ENCODE peak calls at places on chromosomes 3 and 15, in four cellular contexts. P is heart left ventricle, V is right lobe of liver, I is cardiac muscle cell. J is an unnamed sample. For H3K9me3, the result is how much of the 10 kb centered on the place peaks cover.

GRCh38 chr3:197312431-197312830 is 14.0 kb upstream of the DLG1 start:
- DNase-seq in V (no peak), I (no peak), P (no peak), J (no peak)

GRCh38 chr3:153901152-153901551 is 220.0 kb upstream of the ARHGEF26 start:
- DNase-seq in P (no peak), I (no peak), V (no peak), J (no peak)

GRCh38 chr3:12195231-12195630 is 36.5 kb upstream of the TIMP4 start:
- DNase-seq in I (no peak), V (no peak), P (no peak), J (no peak)

GRCh38 chr15:39581501-39582285 is 814 bp downstream of the THBS1 start:
- DNase-seq in I (peak), P (peak), V (peak), J (no peak)

GRCh38 chr3:76702676-76703075 is 337.2 kb upstream of the ROBO2 start:
- DNase-seq in P (no peak), I (no peak), V (no peak), J (no peak)

GRCh38 chr3:52490938-52491526 is 4.1 kb upstream of the STAB1 start:
- DNase-seq in I (peak), P (peak), V (no peak), J (no peak)

GRCh38 chr15:34837246-34838016 is 42.1 kb upstream of the ACTC1 start:
- DNase-seq in V (no peak), I (peak), P (no peak), J (no peak)

GRCh38 chr3:32189693-32190092 is 48.8 kb upstream of the CMTM8 start:
- DNase-seq in V (no peak), I (no peak), P (no peak), J (no peak)

GRCh38 chr3:160370987-160371857 is 27.8 kb downstream of the IFT80 start:
- DNase-seq in V (no peak), I (no peak), P (no peak), J (no peak)

GRCh38 chr3:36147934-36148333 is 232.4 kb upstream of the STAC start:
- DNase-seq in I (no peak), P (no peak), V (no peak), J (no peak)

GRCh38 chr3:138463724-138464489 is 29.5 kb downstream of the ESYT3 start:
- DNase-seq in P (no peak), I (peak), V (no peak), J (no peak)

GRCh38 chr3:7978104-7978457 is 523.5 kb upstream of the LMCD1 start:
- DNase-seq in I (no peak), V (no peak), P (peak), J (no peak)

GRCh38 chr3:71120012-71120411 is 463.5 kb downstream of the FOXP1 start:
- DNase-seq in P (no peak), V (no peak), I (no peak), J (no peak)

GRCh38 chr15:91710072-91710471 is 143.4 kb upstream of the SLCO3A1 start:
- DNase-seq in V (no peak), P (no peak), I (no peak), J (no peak)

GRCh38 chr3:81909756-81910155 is 148.3 kb upstream of the GBE1 start:
- DNase-seq in P (no peak), V (no peak), I (peak), J (no peak)

GRCh38 chr3:154324919-154325318 is 632 bp upstream of the DHX36 start:
- DNase-seq in V (no peak), I (peak), P (no peak), J (no peak)

GRCh38 chr3:102200126-102200525 is 234.7 kb upstream of the ZPLD1 start:
- DNase-seq in V (no peak), P (no peak), I (no peak), J (no peak)

GRCh38 chr3:100993309-100993708 is at the start of gene ABI3BP:
- DNase-seq in V (peak), I (peak), P (peak), J (no peak)

GRCh38 chr3:26061947-26062346 is 272.1 kb downstream of the OXSM start:
- DNase-seq in P (no peak), V (no peak), I (no peak), J (no peak)

GRCh38 chr3:125317761-125318496 is 57.2 kb downstream of the ZNF148 start:
- DNase-seq in V (no peak), I (no peak), P (no peak), J (no peak)

GRCh38 chr3:4709336-4709735 is 216.2 kb downstream of the ITPR1 start:
- DNase-seq in I (peak), V (no peak), P (no peak), J (no peak)

GRCh38 chr3:52827866-52828376 is 2.6 kb downstream of the ITIH4 start:
- DNase-seq in P (no peak), V (peak), I (no peak), J (no peak)

GRCh38 chr3:139561959-139562676 is 22.6 kb upstream of the RBP1 start:
- DNase-seq in P (peak), V (no peak), I (peak), J (no peak)

GRCh38 chr3:194404365-194405140 is 5.5 kb upstream of the GP5 start:
- DNase-seq in I (peak), V (no peak), P (no peak), J (no peak)

GRCh38 chr15:73982251-73982962 is 9.7 kb downstream of the STOML1 start:
- DNase-seq in P (peak), I (peak), V (peak), J (no peak)

GRCh38 chr3:57985176-57985976 is 22.8 kb upstream of the FLNB start:
- DNase-seq in P (no peak), I (no peak), V (no peak), J (no peak)

GRCh38 chr3:62922326-62922725 is 47.1 kb upstream of the CADPS start:
- DNase-seq in P (no peak), I (peak), V (no peak), J (no peak)

GRCh38 chr3:32056559-32057290 is 49.7 kb upstream of the GPD1L start:
- DNase-seq in V (no peak), I (no peak), P (no peak), J (no peak)

GRCh38 chr15:33737687-33738606 is 230.3 kb upstream of the CHRM5 start:
- DNase-seq in V (no peak), I (peak), P (no peak), J (no peak)

GRCh38 chr3:85835857-85836470 is 877.2 kb downstream of the CADM2 start:
- DNase-seq in I (no peak), V (no peak), P (no peak), J (no peak)

GRCh38 chr3:14989943-14990753 is 42.8 kb downstream of the NR2C2 start:
- DNase-seq in I (peak), P (peak), V (peak), J (no peak)

GRCh38 chr3:55718475-55718874 is 231.4 kb upstream of the WNT5A start:
- DNase-seq in I (peak), P (no peak), V (no peak), J (no peak)

GRCh38 chr15:66995257-66995656 is 70.1 kb upstream of the SMAD3 start:
- DNase-seq in P (no peak), I (no peak), V (no peak), J (no peak)

GRCh38 chr3:182895513-182896112 is 84.7 kb downstream of the DCUN1D1 start:
- DNase-seq in V (peak), P (no peak), I (no peak), J (no peak)

GRCh38 chr15:52287114-52287513 is 8.5 kb downstream of the MYO5C start:
- DNase-seq in I (no peak), P (no peak), V (no peak), J (no peak)

GRCh38 chr3:45414823-45415222 is 26.4 kb downstream of the LARS2 start:
- DNase-seq in I (no peak), P (no peak), V (no peak), J (no peak)

GRCh38 chr3:63576826-63577225 is 75.6 kb upstream of the SNTN start:
- DNase-seq in I (no peak), P (no peak), V (no peak), J (no peak)

GRCh38 chr3:190024912-190025311 is 95.8 kb downstream of the P3H2 start:
- DNase-seq in V (no peak), I (peak), P (no peak), J (no peak)

GRCh38 chr15:73941044-73941443 is 14.8 kb downstream of the LOXL1 start:
- DNase-seq in V (no peak), P (no peak), I (peak), J (no peak)

GRCh38 chr3:21752749-21753347 is 1.8 kb upstream of the ZNF385D start:
- DNase-seq in P (peak), I (peak), V (no peak), J (no peak)

DNA sequence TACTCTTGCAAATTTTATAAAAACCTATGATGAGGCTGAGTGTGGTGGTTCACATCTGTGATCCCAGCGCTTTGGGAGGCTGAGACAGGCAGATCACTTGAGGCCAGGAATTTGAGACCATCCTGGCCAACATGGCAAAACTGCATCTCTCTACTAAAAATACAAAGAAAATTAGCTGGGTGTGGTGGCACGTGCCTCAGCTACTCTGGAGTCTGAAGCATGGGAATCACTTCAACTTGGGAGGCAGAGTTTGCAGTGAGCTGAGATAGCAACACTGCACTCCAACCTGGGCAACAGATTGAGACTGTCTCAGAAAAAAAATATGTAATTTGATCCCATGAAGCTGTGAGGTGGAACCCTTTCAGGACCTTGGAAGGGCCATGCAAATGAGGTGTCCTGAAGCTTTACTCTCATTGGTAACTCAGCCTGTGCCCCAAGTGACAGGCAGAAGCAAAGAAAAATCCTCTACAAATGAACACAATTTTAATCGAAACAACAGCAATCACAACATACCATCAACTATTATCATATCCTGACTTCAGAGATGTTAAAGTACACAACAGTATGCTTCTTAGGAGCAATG is 84.6 kb upstream of the CDV3 start:
- DNase-seq in V (no peak), P (no peak), I (peak), J (no peak)
- H3K9me3 ChIP-seq in V (under half), P (under half), I (under half), J (under half)

DNA sequence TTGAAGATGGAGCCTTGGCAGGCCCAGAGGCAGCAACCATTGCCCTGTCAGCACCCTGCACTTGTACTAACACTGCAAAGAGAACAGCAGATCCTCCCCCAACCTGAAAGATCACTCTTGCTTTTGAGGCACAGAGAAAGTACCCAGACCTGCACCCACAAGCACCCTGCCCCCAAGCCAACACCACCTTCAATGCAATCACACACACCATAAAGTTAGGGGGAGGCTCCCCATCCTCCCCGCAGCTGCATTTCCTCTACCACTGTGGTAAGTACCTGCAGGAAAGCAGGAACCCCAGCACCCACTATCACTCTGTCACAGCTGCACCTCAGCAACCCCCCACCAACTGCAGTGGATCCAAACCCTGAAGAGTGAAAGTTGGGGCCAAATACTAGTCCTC is 12.0 kb downstream of the OR5K3 start:
- DNase-seq in V (no peak), I (no peak), P (no peak), J (no peak)
- H3K9me3 ChIP-seq in V (under half), I (under half), P (under half), J (under half)

GRCh38 chr15:25683415-25683814 is 179.7 kb downstream of the ATP10A start:
- DNase-seq in I (no peak), P (no peak), V (no peak), J (no peak)

GRCh38 chr15:25685216-25685569 is 177.9 kb downstream of the ATP10A start:
- DNase-seq in I (no peak), V (no peak), P (no peak), J (no peak)

GRCh38 chr15:25684521-25685215 is 178.5 kb downstream of the ATP10A start:
- DNase-seq in V (no peak), I (peak), P (no peak), J (no peak)

GRCh38 chr15:25682349-25682748 is 180.8 kb downstream of the ATP10A start:
- DNase-seq in I (no peak), P (peak), V (no peak), J (no peak)

DNA sequence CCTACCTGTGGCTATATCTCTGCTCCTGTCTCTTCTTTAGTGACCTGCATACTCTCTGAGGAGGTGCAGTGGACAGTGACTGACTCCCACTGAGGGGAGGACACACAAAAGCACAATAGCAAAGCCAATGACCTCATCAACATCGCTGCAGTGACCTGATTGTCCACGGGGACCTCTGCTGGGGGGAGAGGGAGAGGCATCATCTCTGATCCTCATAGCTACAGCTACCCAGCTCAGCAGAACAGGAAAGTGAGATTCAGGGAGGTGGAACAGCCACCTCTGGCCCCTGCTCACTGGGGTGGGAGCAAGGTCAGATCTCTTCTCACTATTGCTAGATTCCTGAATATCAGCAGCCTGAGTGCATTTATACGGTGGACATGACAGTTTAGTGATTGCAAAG is 179.2 kb downstream of the ATP10A start:
- DNase-seq in V (no peak), P (no peak), I (no peak), J (no peak)
- H3K9me3 ChIP-seq in V (under half), P (under half), I (under half), J (under half)

GRCh38 chr15:25054943-25055342 is 100.2 kb downstream of the SNRPN start:
- DNase-seq in I (no peak), V (no peak), P (no peak), J (no peak)
- H3K9me3 ChIP-seq in I (under half), V (under half), P (under half), J (half or more)

GRCh38 chr15:70906842-70907241 is 14.2 kb downstream of the LRRC49 start:
- DNase-seq in I (peak), P (no peak), V (no peak), J (no peak)
- H3K9me3 ChIP-seq in I (under half), P (under half), V (under half), J (under half)

GRCh38 chr15:25415707-25416106 is 23.1 kb downstream of the UBE3A start:
- DNase-seq in P (no peak), I (no peak), V (no peak), J (no peak)

GRCh38 chr15:25417604-25418003 is 21.2 kb downstream of the UBE3A start:
- DNase-seq in I (no peak), V (no peak), P (no peak), J (no peak)

GRCh38 chr15:25418202-25418601 is 20.6 kb downstream of the UBE3A start:
- DNase-seq in V (no peak), P (no peak), I (no peak), J (no peak)

GRCh38 chr15:25416693-25417092 is 22.1 kb downstream of the UBE3A start:
- DNase-seq in P (no peak), I (no peak), V (no peak), J (no peak)

GRCh38 chr15:25415217-25415616 is 23.6 kb downstream of the UBE3A start:
- DNase-seq in V (no peak), I (no peak), P (no peak), J (no peak)
- H3K9me3 ChIP-seq in V (under half), I (under half), P (under half), J (under half)

DNA sequence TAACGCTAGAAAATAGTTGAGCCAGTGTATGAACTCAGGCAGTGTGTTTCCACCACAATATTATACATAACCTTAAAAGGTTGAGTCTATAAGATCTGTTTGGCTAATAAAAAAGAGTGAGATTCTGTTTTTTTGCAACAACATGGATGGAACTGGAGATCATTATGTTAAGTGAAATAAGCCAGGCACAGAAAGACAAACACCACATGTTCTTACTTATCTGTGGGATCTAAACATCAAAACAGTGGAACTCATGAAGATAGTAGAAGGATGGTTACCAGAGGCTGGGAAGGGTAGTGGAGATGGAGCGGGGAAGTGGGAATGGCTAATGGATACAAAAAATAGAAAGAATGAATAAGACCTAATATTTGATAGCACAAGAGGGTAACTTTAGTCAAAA is 150.7 kb downstream of the GABRG3 start:
- DNase-seq in I (no peak), P (no peak), V (no peak), J (no peak)
- H3K9me3 ChIP-seq in I (under half), P (under half), V (under half), J (under half)

GRCh38 chr15:60073441-60073840 is 69.3 kb downstream of the FOXB1 start:
- DNase-seq in I (no peak), P (no peak), V (no peak), J (no peak)
- H3K9me3 ChIP-seq in I (under half), P (under half), V (under half), J (under half)

GRCh38 chr15:68100194-68100593 is 46.1 kb downstream of the PIAS1 start:
- DNase-seq in P (no peak), I (no peak), V (no peak), J (no peak)
- H3K9me3 ChIP-seq in P (under half), I (under half), V (under half), J (under half)

J was measured in T-helper 17 cell.